ENCODE peak calls at places on chromosomes 5 and 9, in eight cellular contexts. D is gastrocnemius medialis, X is spleen, M is foreskin fibroblast, T is NB4, J is HCT116, S is WTC11, Z is GM12865. R is an unnamed sample.
A peak's percentile ranks its signal among the peaks of the same experiment; 100 is the strongest.

GRCh38 chr5:122129332-122129731 is at the start of gene ZNF474:
- DNase-seq in D (no peak), X (no peak), M (peak; percentile 92), T (no peak), J (peak; percentile 28), S (peak; percentile 60), Z (no peak), R (no peak)

GRCh38 chr5:153824909-153825308 is 213.8 kb downstream of the FAM114A2 start:
- DNase-seq in D (no peak), X (no peak), M (no peak), T (no peak), J (no peak), S (peak; percentile 15), Z (no peak), R (no peak)

GRCh38 chr9:125514468-125514867 is 192.5 kb downstream of the MAPKAP1 start:
- DNase-seq in D (no peak), X (no peak), M (no peak), T (no peak), J (no peak), S (no peak), Z (no peak), R (no peak)

GRCh38 chr5:139702548-139702947 is 54.4 kb downstream of the CXXC5 start:
- DNase-seq in D (no peak), X (no peak), M (no peak), T (no peak), J (no peak), S (no peak), Z (no peak), R (no peak)

GRCh38 chr5:9924614-9925013 is 294.5 kb upstream of the TAS2R1 start:
- DNase-seq in D (no peak), X (no peak), M (peak; percentile 94), T (peak; percentile 67), J (peak; percentile 15), S (no peak), Z (peak; percentile 84), R (no peak)

GRCh38 chr5:159412284-159413046 is 82.2 kb upstream of the IL12B start:
- DNase-seq in D (peak; percentile 16), X (peak; percentile 78), M (no peak), T (peak; percentile 98), J (no peak), S (no peak), Z (peak; percentile 76), R (no peak)

GRCh38 chr5:44932922-44933585 is 124.3 kb downstream of the MRPS30 start:
- DNase-seq in D (no peak), X (no peak), M (no peak), T (no peak), J (no peak), S (no peak), Z (peak; percentile 48), R (no peak)

GRCh38 chr5:149636861-149637246 is 55.6 kb downstream of the ARHGEF37 start:
- DNase-seq in D (no peak), X (no peak), M (peak; percentile 41), T (peak; percentile 69), J (peak; percentile 65), S (peak; percentile 50), Z (peak; percentile 80), R (peak; percentile 96)

GRCh38 chr9:93136011-93136440 is 2.0 kb upstream of the NINJ1 start:
- DNase-seq in D (no peak), X (peak; percentile 73), M (peak; percentile 39), T (no peak), J (no peak), S (no peak), Z (no peak), R (no peak)

GRCh38 chr9:34957492-34958410 is at the start of gene PHF24:
- DNase-seq in D (no peak), X (peak; percentile 81), M (no peak), T (no peak), J (no peak), S (peak; percentile 37), Z (peak; percentile 15), R (peak; percentile 50)
- TF ChIP-seq CTCF in D (no peak), X (no peak), M (no peak), T (no peak), J (no peak), S (no peak), Z (peak; percentile 17), R (no peak)

GRCh38 chr9:137590469-137591383 is at the start of gene ZMYND19:
- DNase-seq in D (peak; percentile 86), X (peak; percentile 95), M (peak; percentile 87), T (peak; percentile 88), J (peak; percentile 62), S (peak; percentile 88), Z (peak; percentile 93), R (peak; percentile 93)
- TF ChIP-seq CTCF in D (no peak), X (peak; percentile 9), M (no peak), T (no peak), J (no peak), S (no peak), Z (no peak), R (no peak)

GRCh38 chr9:101478906-101479305 is 43.3 kb upstream of the ALDOB start:
- DNase-seq in D (no peak), X (no peak), M (no peak), T (peak; percentile 4), J (no peak), S (no peak), Z (no peak), R (no peak)

GRCh38 chr9:101477736-101478135 is 42.2 kb upstream of the ALDOB start:
- DNase-seq in D (no peak), X (no peak), M (peak; percentile 28), T (no peak), J (no peak), S (no peak), Z (no peak), R (no peak)

GRCh38 chr9:101479337-101480045 is 43.9 kb upstream of the ALDOB start:
- DNase-seq in D (no peak), X (no peak), M (no peak), T (no peak), J (no peak), S (no peak), Z (no peak), R (no peak)

GRCh38 chr9:101477214-101477613 is 41.6 kb upstream of the ALDOB start:
- DNase-seq in D (no peak), X (no peak), M (no peak), T (no peak), J (no peak), S (no peak), Z (no peak), R (no peak)

DNA sequence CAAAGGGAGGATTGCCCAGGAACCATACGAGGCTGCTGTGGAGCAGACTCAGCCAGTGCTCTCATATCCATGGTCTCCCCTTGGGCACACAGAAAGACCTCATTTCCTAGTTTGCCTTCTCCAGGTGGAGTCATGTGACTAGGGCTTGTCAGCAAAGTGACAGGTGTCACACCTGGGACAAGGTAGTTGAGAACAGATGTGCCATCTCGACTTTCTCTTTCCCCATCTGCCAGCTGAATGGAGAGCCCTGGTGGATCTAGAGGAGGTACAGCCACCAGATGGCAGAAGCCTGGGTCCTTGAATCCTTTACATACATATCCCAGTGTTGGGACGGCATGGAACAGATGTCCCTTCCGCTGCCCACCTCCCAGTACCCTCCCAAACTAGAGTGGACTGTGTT is 42.9 kb upstream of the ALDOB start:
- DNase-seq in D (no peak), X (no peak), M (no peak), T (no peak), J (no peak), S (no peak), Z (no peak), R (no peak)
- TF ChIP-seq CTCF in D (no peak), X (no peak), M (no peak), T (no peak), J (peak; percentile 27), S (no peak), Z (no peak), R (no peak)

GRCh38 chr5:132979367-132979935 is 16.0 kb upstream of the AFF4 start:
- DNase-seq in D (no peak), X (no peak), M (peak; percentile 59), T (peak; percentile 55), J (no peak), S (no peak), Z (no peak), R (no peak)

GRCh38 chr5:132976852-132977251 is 13.4 kb upstream of the AFF4 start:
- DNase-seq in D (no peak), X (no peak), M (no peak), T (no peak), J (no peak), S (no peak), Z (no peak), R (no peak)

GRCh38 chr5:132981288-132981687 is 17.9 kb upstream of the AFF4 start:
- DNase-seq in D (no peak), X (no peak), M (no peak), T (no peak), J (no peak), S (no peak), Z (no peak), R (no peak)

GRCh38 chr5:132979976-132980375 is 16.5 kb upstream of the AFF4 start:
- DNase-seq in D (no peak), X (no peak), M (no peak), T (no peak), J (no peak), S (no peak), Z (no peak), R (no peak)
- TF ChIP-seq CTCF in D (no peak), X (no peak), M (no peak), T (no peak), J (no peak), S (no peak), Z (no peak), R (no peak)

DNA sequence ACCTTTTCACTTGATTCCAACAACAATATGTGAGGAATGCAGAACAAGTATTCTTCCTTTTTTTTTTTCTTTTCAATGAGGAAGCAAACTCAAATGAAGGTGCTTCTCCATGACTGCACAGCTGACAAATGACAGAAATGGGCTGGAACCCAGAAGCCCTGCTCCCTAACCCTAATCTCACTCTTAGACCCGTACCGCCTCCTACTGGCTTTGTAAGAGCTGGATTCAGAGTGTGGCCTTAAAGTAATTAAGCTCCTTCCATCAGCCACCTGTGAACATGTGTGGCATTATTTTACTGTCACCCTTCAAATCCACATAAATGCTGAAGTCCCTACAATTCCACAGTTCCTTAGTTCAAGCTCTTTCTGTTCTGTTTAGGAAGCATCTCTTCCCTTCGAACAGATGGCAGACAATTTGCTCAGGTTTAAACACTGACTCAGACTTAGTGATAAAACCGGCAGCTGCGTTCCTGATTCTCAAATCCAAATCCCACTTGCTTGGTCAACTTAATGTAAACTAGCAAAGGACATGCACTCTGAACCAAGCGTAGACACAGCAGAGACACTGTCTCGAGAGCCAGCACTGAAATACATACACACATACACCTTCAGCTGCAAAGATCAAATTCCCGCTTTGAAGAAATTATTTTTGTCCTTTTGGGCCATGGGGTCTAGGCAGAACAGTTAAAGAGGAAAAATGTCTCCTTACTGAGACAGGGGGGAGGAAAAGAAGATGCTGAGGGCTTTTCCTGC is 316.7 kb upstream of the TLE4 start:
- DNase-seq in D (no peak), X (no peak), M (no peak), T (peak; percentile 19), J (no peak), S (peak; percentile 42), Z (no peak), R (no peak)
- TF ChIP-seq CTCF in D (no peak), X (no peak), M (peak; percentile 11), T (no peak), J (no peak), S (no peak), Z (no peak), R (no peak)

R was measured in glutamatergic neuron.